ENCODE peak calls at places on chromosomes 13 and 19, in eight cellular contexts. R is uterus, S is left ventricle myocardium inferior, G is ascending aorta, N is BE2C, M is neuronal stem cell, H is right cardiac atrium, W is astrocyte. X is an unnamed sample.

GRCh38 chr13:80553041-80553440 is 212.1 kb upstream of the SPRY2 start:
- DNase-seq in R (no peak), S (no peak), G (no peak), N (no peak), M (no peak), H (no peak), W (no peak), X (no peak)

GRCh38 chr13:26019881-26020535 is 31.8 kb downstream of the SHISA2 start:
- DNase-seq in R (no peak), S (no peak), G (no peak), N (no peak), M (no peak), H (no peak), W (peak; percentile 91), X (no peak)

GRCh38 chr19:10505583-10506229 is 2.5 kb upstream of the KEAP1 start:
- DNase-seq in R (peak; percentile 70), S (peak; percentile 71), G (no peak), N (peak; percentile 70), M (peak; percentile 65), H (peak; percentile 89), W (no peak), X (peak; percentile 74)

GRCh38 chr13:96707146-96707545 is 287.1 kb downstream of the OXGR1 start:
- DNase-seq in R (no peak), S (no peak), G (no peak), N (no peak), M (no peak), H (no peak), W (no peak), X (no peak)

GRCh38 chr13:36261976-36262375 is 35.6 kb downstream of the CCDC169 start:
- DNase-seq in R (no peak), S (no peak), G (no peak), N (no peak), M (no peak), H (no peak), W (no peak), X (no peak)

GRCh38 chr19:46015961-46016425 is 6.9 kb downstream of the PGLYRP1 start:
- DNase-seq in R (no peak), S (no peak), G (no peak), N (no peak), M (no peak), H (peak; percentile 60), W (no peak), X (peak; percentile 34)

GRCh38 chr13:107518292-107518691 is 697.0 kb downstream of the LIG4 start:
- DNase-seq in R (no peak), S (no peak), G (no peak), N (no peak), M (no peak), H (no peak), W (peak; percentile 31), X (no peak)

GRCh38 chr13:109274188-109274821 is 512.1 kb downstream of the IRS2 start:
- DNase-seq in R (no peak), S (no peak), G (no peak), N (no peak), M (peak; percentile 82), H (no peak), W (peak; percentile 77), X (no peak)

GRCh38 chr19:1765182-1765903 is 12.0 kb downstream of the ONECUT3 start:
- DNase-seq in R (no peak), S (no peak), G (no peak), N (no peak), M (no peak), H (no peak), W (no peak), X (no peak)

GRCh38 chr19:30226464-30227070 is 145.6 kb upstream of the ZNF536 start:
- DNase-seq in R (no peak), S (no peak), G (no peak), N (peak; percentile 73), M (no peak), H (peak; percentile 65), W (no peak), X (no peak)

GRCh38 chr13:36038785-36039415 is 92.3 kb downstream of the DCLK1 start:
- DNase-seq in R (no peak), S (no peak), G (no peak), N (no peak), M (no peak), H (no peak), W (no peak), X (no peak)

GRCh38 chr19:30670562-30671513 is 298.7 kb downstream of the ZNF536 start:
- DNase-seq in R (no peak), S (no peak), G (no peak), N (no peak), M (no peak), H (peak; percentile 27), W (no peak), X (no peak)

GRCh38 chr19:1769645-1769985 is 16.3 kb downstream of the ONECUT3 start:
- DNase-seq in R (no peak), S (no peak), G (no peak), N (no peak), M (no peak), H (no peak), W (no peak), X (no peak)

GRCh38 chr13:33450956-33451709 is 165.6 kb upstream of the STARD13 start:
- DNase-seq in R (no peak), S (no peak), G (no peak), N (no peak), M (no peak), H (no peak), W (no peak), X (no peak)

GRCh38 chr19:45952691-45953505 is 20.8 kb downstream of the NOVA2 start:
- DNase-seq in R (peak; percentile 36), S (peak; percentile 40), G (no peak), N (no peak), M (peak; percentile 80), H (peak; percentile 83), W (peak; percentile 10), X (peak; percentile 40)

GRCh38 chr13:42277618-42278276 is 5.8 kb downstream of the AKAP11 start:
- DNase-seq in R (no peak), S (no peak), G (no peak), N (no peak), M (no peak), H (no peak), W (peak; percentile 23), X (no peak)

GRCh38 chr13:107138468-107138867 is 570.5 kb upstream of the ARGLU1 start:
- DNase-seq in R (no peak), S (no peak), G (no peak), N (peak; percentile 14), M (no peak), H (no peak), W (no peak), X (no peak)

GRCh38 chr13:113972451-113973217 is 1.2 kb downstream of the C13orf46 start:
- DNase-seq in R (no peak), S (no peak), G (no peak), N (peak; percentile 7), M (no peak), H (peak; percentile 24), W (no peak), X (no peak)

GRCh38 chr19:47436712-47437401 is 17.5 kb upstream of the MEIS3 start:
- DNase-seq in R (peak; percentile 76), S (peak; percentile 68), G (no peak), N (peak; percentile 88), M (peak; percentile 85), H (peak; percentile 88), W (no peak), X (peak; percentile 81)

GRCh38 chr13:38530492-38530891 is 156.4 kb upstream of the FREM2 start:
- DNase-seq in R (no peak), S (no peak), G (no peak), N (no peak), M (no peak), H (no peak), W (peak; percentile 6), X (no peak)

GRCh38 chr13:48319458-48320395 is 16.2 kb downstream of the RB1 start:
- DNase-seq in R (no peak), S (no peak), G (no peak), N (no peak), M (no peak), H (peak; percentile 46), W (no peak), X (no peak)

GRCh38 chr13:48322294-48322693 is 18.7 kb downstream of the RB1 start:
- DNase-seq in R (no peak), S (no peak), G (no peak), N (no peak), M (no peak), H (no peak), W (no peak), X (no peak)

GRCh38 chr13:48318714-48319457 is 15.3 kb downstream of the RB1 start:
- DNase-seq in R (no peak), S (no peak), G (no peak), N (no peak), M (no peak), H (peak; percentile 59), W (no peak), X (no peak)

GRCh38 chr13:48320396-48320790 is 16.8 kb downstream of the RB1 start:
- DNase-seq in R (no peak), S (no peak), G (no peak), N (no peak), M (no peak), H (no peak), W (no peak), X (no peak)

DNA sequence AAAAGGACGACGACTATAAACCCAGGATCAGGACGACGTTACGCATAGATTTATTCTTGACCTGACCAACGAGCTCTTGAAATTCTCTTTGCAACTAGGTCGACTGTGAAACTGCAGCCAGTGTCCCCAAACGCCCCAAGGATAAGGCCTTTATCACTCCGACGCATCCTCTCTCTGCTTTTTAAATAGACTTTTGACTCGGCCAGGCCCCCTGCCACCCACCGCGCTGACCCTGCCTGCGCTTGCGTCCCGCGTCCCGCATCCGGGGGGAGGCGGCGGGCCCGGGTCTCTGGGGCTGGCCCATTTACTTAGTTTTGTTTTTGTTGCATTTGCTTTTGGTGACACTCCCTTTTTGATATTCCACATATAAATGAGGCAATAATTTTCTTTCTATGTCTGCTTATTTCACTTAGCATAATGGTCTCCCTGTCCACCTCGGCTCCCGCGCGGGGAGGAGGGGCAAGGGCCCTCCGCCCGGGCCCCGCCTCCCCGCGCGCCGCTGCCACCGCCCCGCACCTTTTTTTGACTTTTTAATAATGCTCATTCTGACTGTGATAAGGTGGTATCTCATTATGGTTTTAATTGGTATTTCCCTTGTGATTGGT is 17.5 kb downstream of the RB1 start:
- DNase-seq in R (no peak), S (no peak), G (no peak), N (no peak), M (no peak), H (peak; percentile 55), W (no peak), X (no peak)
- H3K9me3 ChIP-seq in R (peaks cover 7% of the 10 kb centered on the region), S (peaks cover 23% of the 10 kb centered on the region), G (no peaks in the 10 kb centered on the region), N (no peaks in the 10 kb centered on the region), M (peaks cover 14% of the 10 kb centered on the region), H (no peaks in the 10 kb centered on the region), W (peaks cover 13% of the 10 kb centered on the region), X (no peaks in the 10 kb centered on the region)

GRCh38 chr19:56916528-56916927 is 76.0 kb upstream of the PEG3 start:
- DNase-seq in R (no peak), S (no peak), G (no peak), N (no peak), M (no peak), H (no peak), W (no peak), X (no peak)
- H3K9me3 ChIP-seq in R (no peaks in the 10 kb centered on the region), S (peaks cover 4% of the 10 kb centered on the region), G (no peaks in the 10 kb centered on the region), N (no peaks in the 10 kb centered on the region), M (peaks cover 12% of the 10 kb centered on the region), H (no peaks in the 10 kb centered on the region), W (peaks cover 7% of the 10 kb centered on the region), X (no peaks in the 10 kb centered on the region)

GRCh38 chr19:16822648-16823047 is 6.5 kb upstream of the SIN3B start:
- DNase-seq in R (no peak), S (no peak), G (no peak), N (no peak), M (no peak), H (no peak), W (no peak), X (no peak)
- H3K9me3 ChIP-seq in R (no peaks in the 10 kb centered on the region), S (no peaks in the 10 kb centered on the region), G (no peaks in the 10 kb centered on the region), N (no peaks in the 10 kb centered on the region), M (no peaks in the 10 kb centered on the region), H (no peaks in the 10 kb centered on the region), W (no peaks in the 10 kb centered on the region), X (no peaks in the 10 kb centered on the region)

GRCh38 chr19:22607653-22608430 is 26.3 kb upstream of the ZNF492 start:
- DNase-seq in R (no peak), S (no peak), G (no peak), N (no peak), M (no peak), H (no peak), W (no peak), X (no peak)
- H3K9me3 ChIP-seq in R (no peaks in the 10 kb centered on the region), S (no peaks in the 10 kb centered on the region), G (no peaks in the 10 kb centered on the region), N (no peaks in the 10 kb centered on the region), M (peaks cover 77% of the 10 kb centered on the region), H (no peaks in the 10 kb centered on the region), W (peaks cover 16% of the 10 kb centered on the region), X (no peaks in the 10 kb centered on the region)

X was measured in naive thymus-derived CD4-positive, alpha-beta T cell.